ENCODE peak calls at places on chromosomes 11 and 22, in eight cellular contexts. One of them, this sample, is unnamed.

GRCh38 chr11:7892751-7893356 is 38.2 kb downstream of the OR10A6 start:
- DNase-seq in hypothalamus: no peak
- DNase-seq in non-pigmented ciliary epithelial cell: no peak
- DNase-seq in left colon: no peak
- DNase-seq in cardiac fibroblast: peak; percentile 82
- DNase-seq in endothelial cell: no peak
- DNase-seq in mesendoderm: peak; percentile 75
- DNase-seq in EL: peak; percentile 82
- DNase-seq in this sample: peak; percentile 49

GRCh38 chr11:33478111-33478573 is 221.0 kb downstream of the HIPK3 start:
- DNase-seq in hypothalamus: no peak
- DNase-seq in non-pigmented ciliary epithelial cell: no peak
- DNase-seq in left colon: no peak
- DNase-seq in cardiac fibroblast: no peak
- DNase-seq in endothelial cell: no peak
- DNase-seq in mesendoderm: no peak
- DNase-seq in EL: no peak
- DNase-seq in this sample: peak; percentile 70

GRCh38 chr11:35030716-35031213 is 108.2 kb upstream of the CD44 start:
- DNase-seq in hypothalamus: no peak
- DNase-seq in non-pigmented ciliary epithelial cell: peak; percentile 86
- DNase-seq in left colon: peak; percentile 48
- DNase-seq in cardiac fibroblast: peak; percentile 98
- DNase-seq in endothelial cell: no peak
- DNase-seq in mesendoderm: peak; percentile 78
- DNase-seq in EL: peak; percentile 98
- DNase-seq in this sample: peak; percentile 95

GRCh38 chr22:44893731-44894080 is 116.1 kb downstream of the PHF21B start:
- DNase-seq in hypothalamus: no peak
- DNase-seq in non-pigmented ciliary epithelial cell: no peak
- DNase-seq in left colon: no peak
- DNase-seq in cardiac fibroblast: no peak
- DNase-seq in endothelial cell: no peak
- DNase-seq in mesendoderm: no peak
- DNase-seq in EL: no peak
- DNase-seq in this sample: no peak

GRCh38 chr22:27195104-27195503 is 537.7 kb downstream of the MIAT start:
- DNase-seq in hypothalamus: no peak
- DNase-seq in non-pigmented ciliary epithelial cell: no peak
- DNase-seq in left colon: peak; percentile 39
- DNase-seq in cardiac fibroblast: no peak
- DNase-seq in endothelial cell: no peak
- DNase-seq in mesendoderm: no peak
- DNase-seq in EL: no peak
- DNase-seq in this sample: no peak

GRCh38 chr22:20725987-20726558 is 47.8 kb upstream of the SERPIND1 start:
- DNase-seq in hypothalamus: no peak
- DNase-seq in non-pigmented ciliary epithelial cell: no peak
- DNase-seq in left colon: no peak
- DNase-seq in cardiac fibroblast: no peak
- DNase-seq in endothelial cell: no peak
- DNase-seq in mesendoderm: no peak
- DNase-seq in EL: peak; percentile 71
- DNase-seq in this sample: peak; percentile 14

GRCh38 chr22:47435204-47435487 is 672.7 kb downstream of the TBC1D22A start:
- DNase-seq in hypothalamus: no peak
- DNase-seq in non-pigmented ciliary epithelial cell: no peak
- DNase-seq in left colon: no peak
- DNase-seq in cardiac fibroblast: no peak
- DNase-seq in endothelial cell: no peak
- DNase-seq in mesendoderm: no peak
- DNase-seq in EL: no peak
- DNase-seq in this sample: no peak

GRCh38 chr11:116955949-116956348 is 118.5 kb upstream of the APOA1 start:
- DNase-seq in hypothalamus: no peak
- DNase-seq in non-pigmented ciliary epithelial cell: no peak
- DNase-seq in left colon: no peak
- DNase-seq in cardiac fibroblast: no peak
- DNase-seq in endothelial cell: no peak
- DNase-seq in mesendoderm: peak; percentile 65
- DNase-seq in EL: no peak
- DNase-seq in this sample: no peak

GRCh38 chr11:96052921-96053631 is 129.2 kb upstream of the MTMR2 start:
- DNase-seq in hypothalamus: no peak
- DNase-seq in non-pigmented ciliary epithelial cell: no peak
- DNase-seq in left colon: no peak
- DNase-seq in cardiac fibroblast: peak; percentile 68
- DNase-seq in endothelial cell: no peak
- DNase-seq in mesendoderm: no peak
- DNase-seq in EL: peak; percentile 81
- DNase-seq in this sample: peak; percentile 71

GRCh38 chr11:71248656-71249055 is 3.7 kb downstream of the SHANK2 start:
- DNase-seq in hypothalamus: no peak
- DNase-seq in non-pigmented ciliary epithelial cell: no peak
- DNase-seq in left colon: no peak
- DNase-seq in cardiac fibroblast: no peak
- DNase-seq in endothelial cell: no peak
- DNase-seq in mesendoderm: no peak
- DNase-seq in EL: no peak
- DNase-seq in this sample: no peak

GRCh38 chr22:48334971-48335370 is 1492.7 kb downstream of the BRD1 start:
- DNase-seq in hypothalamus: no peak
- DNase-seq in non-pigmented ciliary epithelial cell: no peak
- DNase-seq in left colon: no peak
- DNase-seq in cardiac fibroblast: no peak
- DNase-seq in endothelial cell: no peak
- DNase-seq in mesendoderm: no peak
- DNase-seq in EL: no peak
- DNase-seq in this sample: no peak

GRCh38 chr11:15754221-15754620 is 602.1 kb downstream of the SOX6 start:
- DNase-seq in hypothalamus: no peak
- DNase-seq in non-pigmented ciliary epithelial cell: no peak
- DNase-seq in left colon: no peak
- DNase-seq in cardiac fibroblast: peak; percentile 7
- DNase-seq in endothelial cell: no peak
- DNase-seq in mesendoderm: no peak
- DNase-seq in EL: no peak
- DNase-seq in this sample: no peak

GRCh38 chr11:133907216-133907615 is 49.6 kb downstream of the IGSF9B start:
- DNase-seq in hypothalamus: no peak
- DNase-seq in non-pigmented ciliary epithelial cell: no peak
- DNase-seq in left colon: no peak
- DNase-seq in cardiac fibroblast: no peak
- DNase-seq in endothelial cell: no peak
- DNase-seq in mesendoderm: no peak
- DNase-seq in EL: no peak
- DNase-seq in this sample: no peak

This sample was measured in foreskin fibroblast.